ENCODE peak calls at places on chromosomes 2 and 18, in seven cellular contexts. L is fibroblast of lung, D is OCI-LY7, T is HepG2, Q is endothelial cell of umbilical vein, R is SK-N-SH, I is mammary epithelial cell. A is an unnamed sample.

GRCh38 chr2:48174503-48174902 is 268.2 kb upstream of the FBXO11 start:
- DNase-seq in L (no peak), D (no peak), T (no peak), Q (no peak), R (no peak), I (no peak), A (no peak)

GRCh38 chr2:131801210-131801744 is 273.6 kb downstream of the CCDC74A start:
- DNase-seq in L (no peak), D (no peak), T (no peak), Q (no peak), R (peak; percentile 15), I (no peak), A (peak; percentile 2)

GRCh38 chr2:101121174-101121573 is 30.0 kb downstream of the TBC1D8 start:
- DNase-seq in L (no peak), D (no peak), T (no peak), Q (no peak), R (no peak), I (no peak), A (no peak)

GRCh38 chr2:8370258-8370802 is 311.5 kb upstream of the ID2 start:
- DNase-seq in L (no peak), D (peak; percentile 50), T (no peak), Q (no peak), R (no peak), I (no peak), A (no peak)

GRCh38 chr2:114925296-114926255 is 483.1 kb downstream of the DPP10 start:
- DNase-seq in L (no peak), D (no peak), T (no peak), Q (no peak), R (no peak), I (no peak), A (no peak)

GRCh38 chr18:48405108-48405507 is 4.1 kb downstream of the ZBTB7C start:
- DNase-seq in L (peak; percentile 59), D (no peak), T (no peak), Q (no peak), R (peak; percentile 33), I (peak; percentile 75), A (no peak)

GRCh38 chr18:39647627-39648502 is 2082.3 kb upstream of the CELF4 start:
- DNase-seq in L (peak; percentile 93), D (no peak), T (no peak), Q (peak; percentile 72), R (no peak), I (peak; percentile 91), A (no peak)

GRCh38 chr2:31785876-31786275 is 205.1 kb upstream of the SRD5A2 start:
- DNase-seq in L (no peak), D (no peak), T (no peak), Q (no peak), R (no peak), I (no peak), A (no peak)

GRCh38 chr2:187581125-187581896 is 27.1 kb upstream of the TFPI start:
- DNase-seq in L (peak; percentile 35), D (peak; percentile 25), T (peak; percentile 59), Q (peak; percentile 67), R (peak; percentile 8), I (peak; percentile 27), A (peak; percentile 71)

GRCh38 chr2:159788218-159788617 is 9.8 kb downstream of the CD302 start:
- DNase-seq in L (no peak), D (no peak), T (no peak), Q (no peak), R (no peak), I (peak; percentile 27), A (no peak)

GRCh38 chr18:22900558-22901183 is 32.5 kb upstream of the RBBP8 start:
- DNase-seq in L (peak; percentile 13), D (no peak), T (no peak), Q (no peak), R (no peak), I (no peak), A (no peak)

GRCh38 chr2:215598376-215598975 is 162.6 kb upstream of the FN1 start:
- DNase-seq in L (peak; percentile 96), D (no peak), T (no peak), Q (no peak), R (no peak), I (peak; percentile 95), A (no peak)

GRCh38 chr2:14700753-14701152 is 68.2 kb downstream of the LRATD1 start:
- DNase-seq in L (peak; percentile 91), D (no peak), T (no peak), Q (no peak), R (no peak), I (peak; percentile 21), A (no peak)

GRCh38 chr2:36294290-36294689 is 61.3 kb upstream of the CRIM1 start:
- DNase-seq in L (peak; percentile 44), D (no peak), T (no peak), Q (no peak), R (no peak), I (no peak), A (no peak)

GRCh38 chr2:176325732-176326131 is 56.5 kb downstream of the MTX2 start:
- DNase-seq in L (no peak), D (no peak), T (no peak), Q (peak; percentile 15), R (no peak), I (no peak), A (peak; percentile 23)

GRCh38 chr18:23871410-23871809 is 143.1 kb upstream of the TTC39C start:
- DNase-seq in L (peak; percentile 64), D (peak; percentile 86), T (no peak), Q (peak; percentile 47), R (peak; percentile 31), I (peak; percentile 99), A (peak; percentile 13)

GRCh38 chr2:160210599-160211138 is 10.6 kb upstream of the ITGB6 start:
- DNase-seq in L (peak; percentile 46), D (peak; percentile 71), T (peak; percentile 60), Q (peak; percentile 92), R (peak; percentile 52), I (peak; percentile 72), A (peak; percentile 80)

GRCh38 chr2:85797959-85798358 is 44.2 kb downstream of the ATOH8 start:
- DNase-seq in L (no peak), D (no peak), T (peak; percentile 77), Q (peak; percentile 60), R (peak; percentile 72), I (no peak), A (peak; percentile 74)

GRCh38 chr2:25123682-25124081 is 44.7 kb downstream of the POMC start:
- DNase-seq in L (no peak), D (no peak), T (no peak), Q (no peak), R (no peak), I (no peak), A (no peak)

GRCh38 chr18:12883003-12883683 is 894 bp downstream of the PTPN2 start:
- DNase-seq in L (no peak), D (no peak), T (no peak), Q (peak; percentile 41), R (peak; percentile 39), I (no peak), A (peak; percentile 21)

GRCh38 chr18:54444309-54444914 is 86.7 kb downstream of the C18orf54 start:
- DNase-seq in L (peak; percentile 48), D (peak; percentile 40), T (peak; percentile 32), Q (peak; percentile 66), R (peak; percentile 39), I (peak; percentile 35), A (peak; percentile 76)

GRCh38 chr18:74819433-74820059 is 221.9 kb downstream of the ZNF407 start:
- DNase-seq in L (no peak), D (peak; percentile 26), T (peak; percentile 19), Q (no peak), R (peak; percentile 29), I (no peak), A (peak; percentile 88)

GRCh38 chr18:35276276-35276675 is 13.8 kb downstream of the ZSCAN30 start:
- DNase-seq in L (no peak), D (no peak), T (no peak), Q (no peak), R (no peak), I (no peak), A (no peak)
- H3K9me3 ChIP-seq in L (no peaks in the 10 kb centered on the region), D (no peaks in the 10 kb centered on the region), T (no peaks in the 10 kb centered on the region), Q (peaks cover 3% of the 10 kb centered on the region), R (no peaks in the 10 kb centered on the region), I (peaks cover 11% of the 10 kb centered on the region), A (peaks cover 3% of the 10 kb centered on the region)

DNA sequence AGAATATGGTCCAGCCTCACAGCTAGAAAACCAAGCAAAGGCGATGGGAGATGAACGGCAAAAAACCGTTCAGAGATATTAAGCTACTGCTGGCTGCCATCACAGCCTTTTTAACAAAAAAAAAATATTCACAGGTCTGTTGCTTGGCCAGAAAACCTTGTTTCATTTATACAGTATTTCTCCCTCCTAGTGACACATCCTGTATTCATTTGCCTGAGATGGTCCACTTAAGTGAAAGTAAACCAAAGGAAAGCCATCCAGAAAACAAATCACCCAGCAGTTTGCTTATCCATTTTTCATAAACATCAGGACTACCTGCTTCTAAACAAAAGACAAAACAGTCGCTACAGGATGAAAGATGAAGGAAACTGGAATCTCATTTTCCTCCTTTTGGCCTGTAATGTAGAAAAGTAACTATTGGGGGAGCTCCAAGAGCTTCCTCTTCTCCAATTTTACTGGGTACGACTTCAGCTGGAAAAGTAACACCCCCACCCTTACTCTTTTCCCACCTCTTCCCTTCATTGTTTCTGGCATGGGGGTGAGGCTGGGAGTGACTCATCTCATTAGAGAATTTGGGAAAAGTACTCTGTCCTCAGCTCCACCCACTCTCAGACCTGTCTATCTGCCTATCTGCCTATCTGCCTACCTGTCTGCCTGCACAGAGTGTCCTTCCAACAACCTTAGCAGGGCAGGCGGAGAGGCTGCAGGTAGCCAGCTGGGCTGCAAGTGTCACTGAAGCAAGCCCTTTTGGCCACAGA is 93.8 kb downstream of the EPHA4 start:
- DNase-seq in L (no peak), D (no peak), T (no peak), Q (peak; percentile 32), R (no peak), I (no peak), A (no peak)
- TF ChIP-seq CTCF in L (no peak), D (no peak), T (no peak), Q (no peak), R (no peak), I (no peak), A (peak; percentile 5)

DNA sequence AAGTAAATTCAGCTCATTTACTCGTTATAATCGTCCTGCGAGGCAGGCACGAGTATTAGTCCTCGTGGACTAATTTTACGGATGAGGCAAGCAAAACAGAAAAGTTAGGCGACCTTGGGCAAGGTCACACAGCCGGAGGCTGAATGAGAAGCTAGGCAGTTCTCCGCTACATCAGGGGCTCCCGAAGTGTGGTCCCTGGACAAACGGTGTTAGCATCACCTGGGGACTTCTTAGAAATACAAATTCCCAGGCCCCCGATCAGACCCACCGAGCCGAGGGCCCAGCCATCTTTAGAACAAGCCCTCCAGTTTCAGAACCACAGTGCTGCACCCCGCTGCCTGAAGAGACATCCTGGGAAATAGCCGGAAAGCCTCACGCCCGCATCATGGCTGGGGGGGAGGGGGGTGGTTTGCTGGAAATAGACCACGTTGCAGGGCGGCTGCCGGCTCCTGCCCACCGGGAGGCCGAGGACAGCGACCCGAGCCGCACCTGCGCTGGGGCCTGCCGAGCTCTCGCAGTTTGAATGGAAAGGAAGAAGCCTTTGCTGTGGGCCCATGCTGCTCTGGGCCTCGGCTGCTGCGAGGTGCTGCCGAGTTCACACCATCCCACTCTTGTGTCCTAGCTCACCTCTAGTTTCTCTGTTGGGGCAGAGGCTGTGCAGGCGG is 72.2 kb downstream of the TFCP2L1 start:
- DNase-seq in L (no peak), D (no peak), T (no peak), Q (no peak), R (no peak), I (no peak), A (no peak)
- H2AFZ ChIP-seq in L (no peak overlapping the region), D (no peak overlapping the region), T (no peak overlapping the region), Q (no peak overlapping the region), R (no peak overlapping the region), I (no peak overlapping the region), A (peak overlapping the region; percentile 9)

DNA sequence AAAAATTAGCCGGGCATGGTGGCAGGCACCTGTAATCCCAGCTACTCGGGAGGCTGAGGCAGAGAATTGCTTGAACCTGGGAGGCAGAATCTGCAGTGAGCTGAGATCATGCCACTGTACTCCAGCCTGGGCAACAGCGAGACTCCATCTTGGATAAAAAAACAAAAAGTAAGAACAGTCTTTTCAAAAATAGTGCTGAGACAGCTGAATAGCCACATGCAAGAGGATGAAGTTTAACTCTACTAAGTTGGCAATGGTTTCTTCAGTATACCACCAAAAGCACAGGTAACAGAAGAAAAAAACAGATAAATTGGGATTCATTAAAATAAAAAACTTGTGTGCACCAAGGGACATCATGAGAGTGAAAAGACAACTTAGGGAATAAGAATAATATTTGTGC is 112.4 kb downstream of the HS6ST1 start:
- DNase-seq in L (no peak), D (no peak), T (no peak), Q (no peak), R (no peak), I (no peak), A (no peak)
- H3K9me3 ChIP-seq in L (no peaks in the 10 kb centered on the region), D (peaks cover 8% of the 10 kb centered on the region), T (no peaks in the 10 kb centered on the region), Q (no peaks in the 10 kb centered on the region), R (no peaks in the 10 kb centered on the region), I (no peaks in the 10 kb centered on the region), A (peaks cover 9% of the 10 kb centered on the region)

A was measured in neural progenitor cell.